ENCODE peak calls at places on chromosomes 6 and 20, in nine cellular contexts. J is effector memory CD8-positive, alpha-beta T cell; O is ELR; A is renal cortical epithelial cell; X is right cardiac atrium; T is fibroblast of villous mesenchyme; S is astrocyte of the hippocampus; N is kidney; V is Right ventricle myocardium superior. E is an unnamed sample.
A peak's percentile ranks its signal among the peaks of the same experiment; 100 is the strongest.

GRCh38 chr20:20454367-20454766 is 86.5 kb downstream of the INSM1 start:
- DNase-seq in A (no peak), T (no peak), N (no peak), J (no peak), O (no peak), X (no peak), V (no peak), S (no peak), E (no peak)

GRCh38 chr6:1068068-1068467 is 243.8 kb upstream of the FOXQ1 start:
- DNase-seq in N (no peak), T (no peak), X (no peak), S (no peak), V (no peak), J (no peak), O (no peak), A (peak; percentile 23), E (no peak)

GRCh38 chr20:3221398-3222226 is 12.3 kb downstream of the ITPA start:
- DNase-seq in A (peak; percentile 11), T (no peak), O (no peak), V (no peak), J (no peak), N (peak; percentile 77), X (no peak), S (no peak), E (no peak)

GRCh38 chr6:96943535-96943934 is 19.0 kb downstream of the KLHL32 start:
- DNase-seq in O (no peak), N (no peak), X (no peak), T (no peak), A (no peak), S (no peak), V (no peak), J (no peak), E (no peak)

GRCh38 chr6:72140795-72141194 is 254.4 kb downstream of the RIMS1 start:
- DNase-seq in X (no peak), A (no peak), T (no peak), J (no peak), N (no peak), V (no peak), S (no peak), O (peak; percentile 43), E (no peak)

GRCh38 chr20:19397676-19398075 is 185.2 kb downstream of the SLC24A3 start:
- DNase-seq in T (no peak), V (no peak), A (no peak), S (no peak), J (no peak), O (no peak), X (no peak), N (no peak), E (no peak)

GRCh38 chr20:39195495-39196129 is 233.5 kb downstream of the DHX35 start:
- DNase-seq in V (no peak), X (no peak), S (no peak), N (no peak), T (no peak), A (no peak), O (no peak), J (no peak), E (peak; percentile 15)

GRCh38 chr6:33205172-33206026 is 944 bp downstream of the HSD17B8 start:
- DNase-seq in V (no peak), J (no peak), O (peak; percentile 95), T (no peak), N (no peak), A (peak; percentile 75), S (peak; percentile 90), X (no peak), E (no peak)

GRCh38 chr6:90088009-90088408 is 193.7 kb downstream of the GJA10 start:
- DNase-seq in J (no peak), O (peak; percentile 49), X (no peak), N (no peak), A (peak; percentile 99), S (peak; percentile 56), V (no peak), T (peak; percentile 85), E (no peak)

GRCh38 chr6:73152998-73153757 is 72.1 kb downstream of the KHDC1L start:
- DNase-seq in V (no peak), A (no peak), S (no peak), J (no peak), O (peak; percentile 16), X (no peak), T (no peak), N (no peak), E (no peak)

GRCh38 chr6:160088069-160088773 is 33.4 kb upstream of the SLC22A1 start:
- DNase-seq in T (peak; percentile 85), V (peak; percentile 71), O (peak; percentile 91), J (no peak), S (peak; percentile 84), A (peak; percentile 55), N (no peak), X (peak; percentile 75), E (peak; percentile 23)

E was measured in neuronal stem cell.